ENCODE peak calls at places on chromosomes 4 and X, in seven cellular contexts. One of them, this sample, is unnamed.

GRCh38 chr4:188295899-188296298 is 156.7 kb downstream of the TRIML1 start:
- DNase-seq in cardiac fibroblast: peak; percentile 58
- DNase-seq in fibroblast of pulmonary artery: peak; percentile 6
- DNase-seq in HFF-Myc: no peak
- DNase-seq in upper lobe of right lung: no peak
- DNase-seq in endodermal cell: no peak
- DNase-seq in lower leg skin: no peak
- DNase-seq in this sample: no peak

GRCh38 chrX:10022273-10022541 is 55.0 kb downstream of the CLDN34 start:
- DNase-seq in cardiac fibroblast: no peak
- DNase-seq in fibroblast of pulmonary artery: no peak
- DNase-seq in HFF-Myc: no peak
- DNase-seq in upper lobe of right lung: no peak
- DNase-seq in endodermal cell: no peak
- DNase-seq in lower leg skin: no peak
- DNase-seq in this sample: no peak

GRCh38 chrX:134484039-134484438 is 24.1 kb downstream of the HPRT1 start:
- DNase-seq in cardiac fibroblast: peak; percentile 74
- DNase-seq in fibroblast of pulmonary artery: peak; percentile 79
- DNase-seq in HFF-Myc: peak; percentile 46
- DNase-seq in upper lobe of right lung: no peak
- DNase-seq in endodermal cell: no peak
- DNase-seq in lower leg skin: no peak
- DNase-seq in this sample: no peak

GRCh38 chr4:16616981-16617380 is 281.5 kb downstream of the LDB2 start:
- DNase-seq in cardiac fibroblast: no peak
- DNase-seq in fibroblast of pulmonary artery: no peak
- DNase-seq in HFF-Myc: no peak
- DNase-seq in upper lobe of right lung: no peak
- DNase-seq in endodermal cell: no peak
- DNase-seq in lower leg skin: no peak
- DNase-seq in this sample: no peak

GRCh38 chr4:85452073-85452764 is 22.7 kb upstream of the ARHGAP24 start:
- DNase-seq in cardiac fibroblast: no peak
- DNase-seq in fibroblast of pulmonary artery: no peak
- DNase-seq in HFF-Myc: no peak
- DNase-seq in upper lobe of right lung: no peak
- DNase-seq in endodermal cell: no peak
- DNase-seq in lower leg skin: no peak
- DNase-seq in this sample: no peak

GRCh38 chr4:154616731-154617130 is 4.3 kb upstream of the FGG start:
- DNase-seq in cardiac fibroblast: no peak
- DNase-seq in fibroblast of pulmonary artery: no peak
- DNase-seq in HFF-Myc: no peak
- DNase-seq in upper lobe of right lung: no peak
- DNase-seq in endodermal cell: no peak
- DNase-seq in lower leg skin: no peak
- DNase-seq in this sample: no peak

GRCh38 chr4:17324431-17324830 is 187.5 kb downstream of the QDPR start:
- DNase-seq in cardiac fibroblast: peak; percentile 76
- DNase-seq in fibroblast of pulmonary artery: peak; percentile 76
- DNase-seq in HFF-Myc: no peak
- DNase-seq in upper lobe of right lung: no peak
- DNase-seq in endodermal cell: peak; percentile 79
- DNase-seq in lower leg skin: no peak
- DNase-seq in this sample: peak; percentile 10

GRCh38 chr4:14646831-14647230 is 355.4 kb upstream of the CPEB2 start:
- DNase-seq in cardiac fibroblast: no peak
- DNase-seq in fibroblast of pulmonary artery: no peak
- DNase-seq in HFF-Myc: no peak
- DNase-seq in upper lobe of right lung: no peak
- DNase-seq in endodermal cell: no peak
- DNase-seq in lower leg skin: no peak
- DNase-seq in this sample: no peak

GRCh38 chrX:97400492-97400891 is 516.8 kb downstream of the RPA4 start:
- DNase-seq in cardiac fibroblast: no peak
- DNase-seq in fibroblast of pulmonary artery: no peak
- DNase-seq in HFF-Myc: no peak
- DNase-seq in upper lobe of right lung: no peak
- DNase-seq in endodermal cell: no peak
- DNase-seq in lower leg skin: no peak
- DNase-seq in this sample: no peak

GRCh38 chr4:120939693-120940092 is 17.2 kb upstream of the PRDM5 start:
- DNase-seq in cardiac fibroblast: no peak
- DNase-seq in fibroblast of pulmonary artery: no peak
- DNase-seq in HFF-Myc: no peak
- DNase-seq in upper lobe of right lung: no peak
- DNase-seq in endodermal cell: no peak
- DNase-seq in lower leg skin: no peak
- DNase-seq in this sample: no peak

GRCh38 chrX:18995216-18995615 is 11.3 kb upstream of the PHKA2 start:
- DNase-seq in cardiac fibroblast: peak; percentile 33
- DNase-seq in fibroblast of pulmonary artery: peak; percentile 50
- DNase-seq in HFF-Myc: no peak
- DNase-seq in upper lobe of right lung: no peak
- DNase-seq in endodermal cell: no peak
- DNase-seq in lower leg skin: no peak
- DNase-seq in this sample: peak; percentile 27

GRCh38 chrX:115494133-115494532 is 66.8 kb upstream of the PLS3 start:
- DNase-seq in cardiac fibroblast: no peak
- DNase-seq in fibroblast of pulmonary artery: no peak
- DNase-seq in HFF-Myc: no peak
- DNase-seq in upper lobe of right lung: no peak
- DNase-seq in endodermal cell: no peak
- DNase-seq in lower leg skin: no peak
- DNase-seq in this sample: no peak

GRCh38 chr4:152747444-152747843 is 32.1 kb downstream of the TIGD4 start:
- DNase-seq in cardiac fibroblast: no peak
- DNase-seq in fibroblast of pulmonary artery: no peak
- DNase-seq in HFF-Myc: no peak
- DNase-seq in upper lobe of right lung: no peak
- DNase-seq in endodermal cell: no peak
- DNase-seq in lower leg skin: no peak
- DNase-seq in this sample: no peak

GRCh38 chr4:8906668-8906970 is 35.0 kb upstream of the HMX1 start:
- DNase-seq in cardiac fibroblast: no peak
- DNase-seq in fibroblast of pulmonary artery: no peak
- DNase-seq in HFF-Myc: no peak
- DNase-seq in upper lobe of right lung: peak; percentile 32
- DNase-seq in endodermal cell: peak; percentile 32
- DNase-seq in lower leg skin: no peak
- DNase-seq in this sample: no peak

GRCh38 chrX:9379697-9380551 is 84.9 kb upstream of the TBL1X start:
- DNase-seq in cardiac fibroblast: no peak
- DNase-seq in fibroblast of pulmonary artery: peak; percentile 37
- DNase-seq in HFF-Myc: peak; percentile 25
- DNase-seq in upper lobe of right lung: no peak
- DNase-seq in endodermal cell: no peak
- DNase-seq in lower leg skin: no peak
- DNase-seq in this sample: no peak

GRCh38 chrX:134371133-134371532 is 88.8 kb upstream of the HPRT1 start:
- DNase-seq in cardiac fibroblast: no peak
- DNase-seq in fibroblast of pulmonary artery: no peak
- DNase-seq in HFF-Myc: no peak
- DNase-seq in upper lobe of right lung: no peak
- DNase-seq in endodermal cell: no peak
- DNase-seq in lower leg skin: no peak
- DNase-seq in this sample: no peak

DNA sequence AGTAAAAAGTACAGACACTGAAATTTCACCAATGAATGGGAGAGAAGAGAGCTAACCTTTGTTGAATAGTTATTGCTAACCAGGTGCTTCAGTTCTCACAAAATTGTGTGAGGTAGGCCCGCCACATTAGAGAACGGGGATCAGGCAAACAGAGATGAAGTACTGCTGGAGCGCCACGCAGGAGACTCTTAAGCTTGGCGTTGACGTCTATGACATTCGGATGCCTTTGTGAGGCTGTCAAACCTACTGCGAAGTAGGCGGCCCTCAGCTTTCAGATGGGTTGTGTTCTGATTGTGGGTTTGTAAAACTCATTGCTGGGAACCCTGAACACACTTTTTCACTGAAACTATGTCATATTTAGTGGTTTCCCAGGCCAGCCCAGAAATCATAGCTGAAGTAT is 173.6 kb downstream of the CBR4 start:
- DNase-seq in cardiac fibroblast: no peak
- DNase-seq in fibroblast of pulmonary artery: no peak
- DNase-seq in HFF-Myc: no peak
- DNase-seq in upper lobe of right lung: no peak
- DNase-seq in endodermal cell: no peak
- DNase-seq in lower leg skin: no peak
- DNase-seq in this sample: no peak
- H3K4me3 ChIP-seq in cardiac fibroblast: no peak overlapping the region
- H3K4me3 ChIP-seq in fibroblast of pulmonary artery: no peak overlapping the region
- H3K4me3 ChIP-seq in HFF-Myc: no peak overlapping the region
- H3K4me3 ChIP-seq in upper lobe of right lung: peak overlapping the region; percentile 67
- H3K4me3 ChIP-seq in endodermal cell: no peak overlapping the region
- H3K4me3 ChIP-seq in lower leg skin: no peak overlapping the region
- H3K4me3 ChIP-seq in this sample: no peak overlapping the region

GRCh38 chr4:79964020-79964714 is 108.9 kb downstream of the ANTXR2 start:
- DNase-seq in cardiac fibroblast: no peak
- DNase-seq in fibroblast of pulmonary artery: no peak
- DNase-seq in HFF-Myc: no peak
- DNase-seq in upper lobe of right lung: no peak
- DNase-seq in endodermal cell: no peak
- DNase-seq in lower leg skin: no peak
- DNase-seq in this sample: no peak

GRCh38 chr4:79959652-79960051 is 113.4 kb downstream of the ANTXR2 start:
- DNase-seq in cardiac fibroblast: no peak
- DNase-seq in fibroblast of pulmonary artery: no peak
- DNase-seq in HFF-Myc: no peak
- DNase-seq in upper lobe of right lung: no peak
- DNase-seq in endodermal cell: no peak
- DNase-seq in lower leg skin: no peak
- DNase-seq in this sample: no peak

GRCh38 chr4:79964715-79965345 is 108.2 kb downstream of the ANTXR2 start:
- DNase-seq in cardiac fibroblast: no peak
- DNase-seq in fibroblast of pulmonary artery: no peak
- DNase-seq in HFF-Myc: no peak
- DNase-seq in upper lobe of right lung: no peak
- DNase-seq in endodermal cell: peak; percentile 90
- DNase-seq in lower leg skin: no peak
- DNase-seq in this sample: no peak
- H3K4me3 ChIP-seq in cardiac fibroblast: no peak overlapping the region
- H3K4me3 ChIP-seq in fibroblast of pulmonary artery: no peak overlapping the region
- H3K4me3 ChIP-seq in HFF-Myc: no peak overlapping the region
- H3K4me3 ChIP-seq in upper lobe of right lung: no peak overlapping the region
- H3K4me3 ChIP-seq in endodermal cell: no peak overlapping the region
- H3K4me3 ChIP-seq in lower leg skin: no peak overlapping the region
- H3K4me3 ChIP-seq in this sample: peak overlapping the region; percentile 25

GRCh38 chr4:146639414-146639814 is 721 bp downstream of the POU4F2 start:
- DNase-seq in cardiac fibroblast: no peak
- DNase-seq in fibroblast of pulmonary artery: no peak
- DNase-seq in HFF-Myc: no peak
- DNase-seq in upper lobe of right lung: no peak
- DNase-seq in endodermal cell: no peak
- DNase-seq in lower leg skin: no peak
- DNase-seq in this sample: no peak
- H3K4me3 ChIP-seq in cardiac fibroblast: no peak overlapping the region
- H3K4me3 ChIP-seq in fibroblast of pulmonary artery: no peak overlapping the region
- H3K4me3 ChIP-seq in HFF-Myc: no peak overlapping the region
- H3K4me3 ChIP-seq in upper lobe of right lung: no peak overlapping the region
- H3K4me3 ChIP-seq in endodermal cell: no peak overlapping the region
- H3K4me3 ChIP-seq in lower leg skin: no peak overlapping the region
- H3K4me3 ChIP-seq in this sample: no peak overlapping the region

GRCh38 chr4:75673959-75674328 is 733 bp upstream of the G3BP2 start:
- DNase-seq in cardiac fibroblast: peak; percentile 79
- DNase-seq in fibroblast of pulmonary artery: peak; percentile 64
- DNase-seq in HFF-Myc: no peak
- DNase-seq in upper lobe of right lung: no peak
- DNase-seq in endodermal cell: peak; percentile 46
- DNase-seq in lower leg skin: no peak
- DNase-seq in this sample: no peak
- H3K4me3 ChIP-seq in cardiac fibroblast: peak overlapping the region; percentile 98
- H3K4me3 ChIP-seq in fibroblast of pulmonary artery: peak overlapping the region; percentile 84
- H3K4me3 ChIP-seq in HFF-Myc: peak overlapping the region; percentile 99
- H3K4me3 ChIP-seq in upper lobe of right lung: peak overlapping the region; percentile 99
- H3K4me3 ChIP-seq in endodermal cell: peak overlapping the region; percentile 98
- H3K4me3 ChIP-seq in lower leg skin: peak overlapping the region; percentile 10
- H3K4me3 ChIP-seq in this sample: peak overlapping the region; percentile 99

GRCh38 chr4:138104462-138104775 is 137.7 kb downstream of the SLC7A11 start:
- DNase-seq in cardiac fibroblast: no peak
- DNase-seq in fibroblast of pulmonary artery: no peak
- DNase-seq in HFF-Myc: no peak
- DNase-seq in upper lobe of right lung: no peak
- DNase-seq in endodermal cell: no peak
- DNase-seq in lower leg skin: no peak
- DNase-seq in this sample: no peak
- H3K4me3 ChIP-seq in cardiac fibroblast: no peak overlapping the region
- H3K4me3 ChIP-seq in fibroblast of pulmonary artery: no peak overlapping the region
- H3K4me3 ChIP-seq in HFF-Myc: no peak overlapping the region
- H3K4me3 ChIP-seq in upper lobe of right lung: no peak overlapping the region
- H3K4me3 ChIP-seq in endodermal cell: no peak overlapping the region
- H3K4me3 ChIP-seq in lower leg skin: no peak overlapping the region
- H3K4me3 ChIP-seq in this sample: no peak overlapping the region

DNA sequence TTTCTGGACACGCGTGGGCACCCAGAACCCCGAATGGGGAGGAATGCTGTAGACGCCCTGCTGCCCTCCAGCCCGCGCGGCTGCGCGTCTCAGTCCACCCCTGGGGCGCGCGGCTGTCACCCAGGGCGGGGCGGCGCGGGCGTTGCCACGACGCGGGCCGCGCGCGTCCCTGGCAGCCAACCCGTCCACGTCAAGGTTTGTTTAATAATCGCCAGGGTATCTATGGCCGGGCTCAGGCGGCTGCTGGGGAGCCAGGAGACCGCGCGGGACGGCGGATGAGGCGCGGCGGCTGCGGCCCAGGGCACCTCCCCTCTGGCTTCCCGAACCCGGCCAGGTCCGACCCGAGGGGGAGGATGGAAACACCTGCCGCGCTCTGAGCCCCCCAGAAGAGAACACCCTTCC is at the start of gene SPATA18:
- DNase-seq in cardiac fibroblast: peak; percentile 15
- DNase-seq in fibroblast of pulmonary artery: no peak
- DNase-seq in HFF-Myc: no peak
- DNase-seq in upper lobe of right lung: peak; percentile 76
- DNase-seq in endodermal cell: no peak
- DNase-seq in lower leg skin: no peak
- DNase-seq in this sample: no peak
- H3K4me3 ChIP-seq in cardiac fibroblast: peak within 1 kb of the TSS; percentile 72
- H3K4me3 ChIP-seq in fibroblast of pulmonary artery: peak within 1 kb of the TSS; percentile 72
- H3K4me3 ChIP-seq in HFF-Myc: peak within 1 kb of the TSS; percentile 67
- H3K4me3 ChIP-seq in upper lobe of right lung: peak within 1 kb of the TSS; percentile 67
- H3K4me3 ChIP-seq in endodermal cell: peak within 1 kb of the TSS; percentile 95
- H3K4me3 ChIP-seq in lower leg skin: peak within 1 kb of the TSS; percentile 55
- H3K4me3 ChIP-seq in this sample: peak within 1 kb of the TSS; percentile 77

DNA sequence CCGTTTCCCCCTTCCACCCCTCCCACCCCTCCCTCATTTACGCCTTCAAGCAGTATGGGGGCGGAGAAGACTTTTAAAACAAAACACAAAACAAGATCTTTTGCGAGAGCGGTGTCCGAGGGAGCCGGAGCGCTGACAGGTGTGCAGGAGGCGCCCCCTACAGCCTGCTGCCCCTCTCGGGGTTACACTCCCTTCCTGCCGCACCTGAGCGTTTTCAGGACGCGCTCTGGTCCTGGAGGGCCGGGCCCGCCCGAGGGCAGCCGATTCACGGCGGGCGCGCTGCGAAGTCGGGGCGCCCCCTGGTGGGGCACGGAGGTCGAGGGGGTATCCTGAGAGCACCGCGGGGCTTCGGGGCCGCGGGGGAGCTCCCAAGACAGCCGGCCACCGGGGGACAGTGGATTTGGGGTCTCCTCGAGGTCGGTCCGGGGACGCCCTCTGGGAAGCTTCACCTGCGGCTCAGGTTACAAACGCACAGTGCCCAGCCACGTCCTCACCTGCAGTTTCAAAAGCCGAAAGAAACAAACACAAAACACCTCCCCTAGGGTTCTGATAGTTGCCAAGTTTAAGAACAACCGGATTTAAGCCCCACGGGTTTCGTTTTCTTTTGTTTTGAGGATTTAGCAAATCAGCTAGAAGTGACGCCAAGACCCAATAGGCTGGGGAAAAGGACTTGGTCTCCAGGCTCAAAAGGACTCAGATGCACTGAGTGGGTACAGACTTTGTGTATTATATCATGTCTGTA is 8.0 kb upstream of the NEUROG2 start:
- DNase-seq in cardiac fibroblast: peak; percentile 27
- DNase-seq in fibroblast of pulmonary artery: peak; percentile 35
- DNase-seq in HFF-Myc: no peak
- DNase-seq in upper lobe of right lung: peak; percentile 84
- DNase-seq in endodermal cell: peak; percentile 98
- DNase-seq in lower leg skin: no peak
- DNase-seq in this sample: no peak
- H3K4me3 ChIP-seq in cardiac fibroblast: peak overlapping the region; percentile 39
- H3K4me3 ChIP-seq in fibroblast of pulmonary artery: peak overlapping the region; percentile 43
- H3K4me3 ChIP-seq in HFF-Myc: peak overlapping the region; percentile 28
- H3K4me3 ChIP-seq in upper lobe of right lung: peak overlapping the region; percentile 34
- H3K4me3 ChIP-seq in endodermal cell: peak overlapping the region; percentile 84
- H3K4me3 ChIP-seq in lower leg skin: peak overlapping the region; percentile 1
- H3K4me3 ChIP-seq in this sample: peak overlapping the region; percentile 42